ENCODE peak calls at places on chromosomes 4 and X, in ten cellular contexts. One of them, this sample, is unnamed.

GRCh38 chrX:134453631-134454030 is 6.3 kb upstream of the HPRT1 start:
- DNase-seq in activated CD8-positive, alpha-beta memory T cell treated with anti-CD3 and anti-CD28 coated beads, Interleukin-2, amount 10 ng/mL, durations not matched to agents 7 days and 5 days: no peak
- DNase-seq in H1: no peak
- DNase-seq in pulmonary artery endothelial cell: no peak
- DNase-seq in anterior cingulate cortex: no peak
- DNase-seq in NCI-H1694: no peak
- DNase-seq in GM12865: no peak
- DNase-seq in tibial nerve: no peak
- DNase-seq in glutamatergic neuron: no peak
- DNase-seq in EL: no peak
- DNase-seq in this sample: no peak

GRCh38 chrX:65643046-65643785 is 24.2 kb upstream of the MSN start:
- DNase-seq in H1: no peak
- DNase-seq in GM12865: no peak
- DNase-seq in anterior cingulate cortex: no peak
- DNase-seq in NCI-H1694: no peak
- DNase-seq in tibial nerve: no peak
- DNase-seq in activated CD8-positive, alpha-beta memory T cell treated with anti-CD3 and anti-CD28 coated beads, Interleukin-2, amount 10 ng/mL, durations not matched to agents 7 days and 5 days: no peak
- DNase-seq in EL: peak
- DNase-seq in pulmonary artery endothelial cell: no peak
- DNase-seq in glutamatergic neuron: no peak
- DNase-seq in this sample: no peak

GRCh38 chrX:13092455-13092941 is 48.1 kb upstream of the FAM9C start:
- DNase-seq in H1: no peak
- DNase-seq in activated CD8-positive, alpha-beta memory T cell treated with anti-CD3 and anti-CD28 coated beads, Interleukin-2, amount 10 ng/mL, durations not matched to agents 7 days and 5 days: peak
- DNase-seq in tibial nerve: no peak
- DNase-seq in anterior cingulate cortex: no peak
- DNase-seq in GM12865: peak
- DNase-seq in pulmonary artery endothelial cell: no peak
- DNase-seq in NCI-H1694: no peak
- DNase-seq in glutamatergic neuron: no peak
- DNase-seq in EL: no peak
- DNase-seq in this sample: no peak

GRCh38 chr4:5014007-5014682 is 5.1 kb downstream of the CYTL1 start:
- DNase-seq in pulmonary artery endothelial cell: no peak
- DNase-seq in EL: no peak
- DNase-seq in activated CD8-positive, alpha-beta memory T cell treated with anti-CD3 and anti-CD28 coated beads, Interleukin-2, amount 10 ng/mL, durations not matched to agents 7 days and 5 days: no peak
- DNase-seq in glutamatergic neuron: no peak
- DNase-seq in NCI-H1694: no peak
- DNase-seq in anterior cingulate cortex: no peak
- DNase-seq in tibial nerve: no peak
- DNase-seq in GM12865: no peak
- DNase-seq in H1: no peak
- DNase-seq in this sample: peak

GRCh38 chr4:81255524-81255923 is 40.5 kb upstream of the PRKG2 start:
- DNase-seq in EL: peak
- DNase-seq in anterior cingulate cortex: no peak
- DNase-seq in activated CD8-positive, alpha-beta memory T cell treated with anti-CD3 and anti-CD28 coated beads, Interleukin-2, amount 10 ng/mL, durations not matched to agents 7 days and 5 days: no peak
- DNase-seq in GM12865: no peak
- DNase-seq in H1: no peak
- DNase-seq in tibial nerve: no peak
- DNase-seq in pulmonary artery endothelial cell: no peak
- DNase-seq in NCI-H1694: no peak
- DNase-seq in glutamatergic neuron: no peak
- DNase-seq in this sample: no peak

GRCh38 chrX:72268601-72269365 is 8.3 kb downstream of the RPS4X start:
- DNase-seq in H1: no peak
- DNase-seq in glutamatergic neuron: no peak
- DNase-seq in GM12865: no peak
- DNase-seq in anterior cingulate cortex: peak
- DNase-seq in pulmonary artery endothelial cell: no peak
- DNase-seq in EL: peak
- DNase-seq in tibial nerve: no peak
- DNase-seq in NCI-H1694: no peak
- DNase-seq in activated CD8-positive, alpha-beta memory T cell treated with anti-CD3 and anti-CD28 coated beads, Interleukin-2, amount 10 ng/mL, durations not matched to agents 7 days and 5 days: no peak
- DNase-seq in this sample: no peak

GRCh38 chr4:36224969-36225903 is 19.1 kb downstream of the ARAP2 start:
- DNase-seq in GM12865: no peak
- DNase-seq in pulmonary artery endothelial cell: no peak
- DNase-seq in glutamatergic neuron: no peak
- DNase-seq in EL: no peak
- DNase-seq in activated CD8-positive, alpha-beta memory T cell treated with anti-CD3 and anti-CD28 coated beads, Interleukin-2, amount 10 ng/mL, durations not matched to agents 7 days and 5 days: no peak
- DNase-seq in NCI-H1694: no peak
- DNase-seq in tibial nerve: no peak
- DNase-seq in anterior cingulate cortex: peak
- DNase-seq in H1: no peak
- DNase-seq in this sample: no peak

GRCh38 chr4:78166582-78166981 is 109.5 kb downstream of the FRAS1 start:
- DNase-seq in activated CD8-positive, alpha-beta memory T cell treated with anti-CD3 and anti-CD28 coated beads, Interleukin-2, amount 10 ng/mL, durations not matched to agents 7 days and 5 days: no peak
- DNase-seq in pulmonary artery endothelial cell: no peak
- DNase-seq in EL: no peak
- DNase-seq in anterior cingulate cortex: no peak
- DNase-seq in H1: no peak
- DNase-seq in tibial nerve: no peak
- DNase-seq in NCI-H1694: no peak
- DNase-seq in GM12865: no peak
- DNase-seq in glutamatergic neuron: no peak
- DNase-seq in this sample: no peak

GRCh38 chrX:139762400-139763183 is 54.6 kb upstream of the MCF2 start:
- DNase-seq in anterior cingulate cortex: no peak
- DNase-seq in activated CD8-positive, alpha-beta memory T cell treated with anti-CD3 and anti-CD28 coated beads, Interleukin-2, amount 10 ng/mL, durations not matched to agents 7 days and 5 days: no peak
- DNase-seq in EL: no peak
- DNase-seq in pulmonary artery endothelial cell: no peak
- DNase-seq in GM12865: no peak
- DNase-seq in glutamatergic neuron: no peak
- DNase-seq in NCI-H1694: no peak
- DNase-seq in H1: no peak
- DNase-seq in tibial nerve: peak
- DNase-seq in this sample: no peak

GRCh38 chr4:82201805-82202636 is 171.8 kb downstream of the HNRNPD start:
- DNase-seq in activated CD8-positive, alpha-beta memory T cell treated with anti-CD3 and anti-CD28 coated beads, Interleukin-2, amount 10 ng/mL, durations not matched to agents 7 days and 5 days: peak
- DNase-seq in GM12865: peak
- DNase-seq in H1: peak
- DNase-seq in tibial nerve: no peak
- DNase-seq in EL: peak
- DNase-seq in anterior cingulate cortex: no peak
- DNase-seq in pulmonary artery endothelial cell: peak
- DNase-seq in glutamatergic neuron: peak
- DNase-seq in NCI-H1694: peak
- DNase-seq in this sample: no peak

GRCh38 chr4:165715989-165716388 is 157.0 kb upstream of the TLL1 start:
- DNase-seq in GM12865: no peak
- DNase-seq in H1: no peak
- DNase-seq in EL: no peak
- DNase-seq in anterior cingulate cortex: no peak
- DNase-seq in pulmonary artery endothelial cell: no peak
- DNase-seq in tibial nerve: no peak
- DNase-seq in NCI-H1694: no peak
- DNase-seq in activated CD8-positive, alpha-beta memory T cell treated with anti-CD3 and anti-CD28 coated beads, Interleukin-2, amount 10 ng/mL, durations not matched to agents 7 days and 5 days: no peak
- DNase-seq in glutamatergic neuron: no peak
- DNase-seq in this sample: no peak

GRCh38 chrX:31012509-31013025 is 59.3 kb downstream of the FTHL17 start:
- DNase-seq in EL: no peak
- DNase-seq in glutamatergic neuron: no peak
- DNase-seq in pulmonary artery endothelial cell: no peak
- DNase-seq in GM12865: no peak
- DNase-seq in activated CD8-positive, alpha-beta memory T cell treated with anti-CD3 and anti-CD28 coated beads, Interleukin-2, amount 10 ng/mL, durations not matched to agents 7 days and 5 days: no peak
- DNase-seq in tibial nerve: no peak
- DNase-seq in anterior cingulate cortex: no peak
- DNase-seq in NCI-H1694: no peak
- DNase-seq in H1: no peak
- DNase-seq in this sample: no peak

GRCh38 chrX:132561974-132562373 is 73.1 kb upstream of the MBNL3 start:
- DNase-seq in GM12865: no peak
- DNase-seq in NCI-H1694: no peak
- DNase-seq in pulmonary artery endothelial cell: no peak
- DNase-seq in EL: no peak
- DNase-seq in anterior cingulate cortex: no peak
- DNase-seq in glutamatergic neuron: no peak
- DNase-seq in tibial nerve: no peak
- DNase-seq in H1: no peak
- DNase-seq in activated CD8-positive, alpha-beta memory T cell treated with anti-CD3 and anti-CD28 coated beads, Interleukin-2, amount 10 ng/mL, durations not matched to agents 7 days and 5 days: no peak
- DNase-seq in this sample: no peak

GRCh38 chr4:53005808-53006207 is 143.7 kb downstream of the RASL11B start:
- DNase-seq in anterior cingulate cortex: no peak
- DNase-seq in GM12865: no peak
- DNase-seq in pulmonary artery endothelial cell: no peak
- DNase-seq in EL: no peak
- DNase-seq in glutamatergic neuron: no peak
- DNase-seq in H1: no peak
- DNase-seq in activated CD8-positive, alpha-beta memory T cell treated with anti-CD3 and anti-CD28 coated beads, Interleukin-2, amount 10 ng/mL, durations not matched to agents 7 days and 5 days: no peak
- DNase-seq in NCI-H1694: no peak
- DNase-seq in tibial nerve: no peak
- DNase-seq in this sample: no peak

GRCh38 chr4:123616970-123617392 is 220.4 kb downstream of the SPRY1 start:
- DNase-seq in tibial nerve: peak
- DNase-seq in pulmonary artery endothelial cell: peak
- DNase-seq in EL: no peak
- DNase-seq in GM12865: no peak
- DNase-seq in anterior cingulate cortex: peak
- DNase-seq in H1: no peak
- DNase-seq in glutamatergic neuron: no peak
- DNase-seq in activated CD8-positive, alpha-beta memory T cell treated with anti-CD3 and anti-CD28 coated beads, Interleukin-2, amount 10 ng/mL, durations not matched to agents 7 days and 5 days: peak
- DNase-seq in NCI-H1694: no peak
- DNase-seq in this sample: peak

GRCh38 chrX:69066966-69067525 is 98.2 kb downstream of the PJA1 start:
- DNase-seq in anterior cingulate cortex: no peak
- DNase-seq in pulmonary artery endothelial cell: no peak
- DNase-seq in GM12865: no peak
- DNase-seq in EL: no peak
- DNase-seq in H1: peak
- DNase-seq in NCI-H1694: no peak
- DNase-seq in tibial nerve: no peak
- DNase-seq in activated CD8-positive, alpha-beta memory T cell treated with anti-CD3 and anti-CD28 coated beads, Interleukin-2, amount 10 ng/mL, durations not matched to agents 7 days and 5 days: no peak
- DNase-seq in glutamatergic neuron: no peak
- DNase-seq in this sample: no peak

GRCh38 chr4:96293806-96294205 is 453.9 kb downstream of the PDHA2 start:
- DNase-seq in anterior cingulate cortex: no peak
- DNase-seq in activated CD8-positive, alpha-beta memory T cell treated with anti-CD3 and anti-CD28 coated beads, Interleukin-2, amount 10 ng/mL, durations not matched to agents 7 days and 5 days: no peak
- DNase-seq in NCI-H1694: no peak
- DNase-seq in EL: no peak
- DNase-seq in GM12865: no peak
- DNase-seq in pulmonary artery endothelial cell: no peak
- DNase-seq in H1: no peak
- DNase-seq in tibial nerve: no peak
- DNase-seq in glutamatergic neuron: no peak
- DNase-seq in this sample: no peak

GRCh38 chr4:1155314-1155713 is 17.1 kb downstream of the SPON2 start:
- DNase-seq in GM12865: no peak
- DNase-seq in tibial nerve: no peak
- DNase-seq in activated CD8-positive, alpha-beta memory T cell treated with anti-CD3 and anti-CD28 coated beads, Interleukin-2, amount 10 ng/mL, durations not matched to agents 7 days and 5 days: no peak
- DNase-seq in NCI-H1694: no peak
- DNase-seq in EL: no peak
- DNase-seq in anterior cingulate cortex: peak
- DNase-seq in H1: no peak
- DNase-seq in pulmonary artery endothelial cell: no peak
- DNase-seq in glutamatergic neuron: no peak
- DNase-seq in this sample: no peak

GRCh38 chr4:176339936-176340761 is 20.4 kb downstream of the SPCS3 start:
- DNase-seq in GM12865: no peak
- DNase-seq in H1: no peak
- DNase-seq in EL: no peak
- DNase-seq in tibial nerve: no peak
- DNase-seq in pulmonary artery endothelial cell: no peak
- DNase-seq in NCI-H1694: no peak
- DNase-seq in activated CD8-positive, alpha-beta memory T cell treated with anti-CD3 and anti-CD28 coated beads, Interleukin-2, amount 10 ng/mL, durations not matched to agents 7 days and 5 days: no peak
- DNase-seq in glutamatergic neuron: no peak
- DNase-seq in anterior cingulate cortex: no peak
- DNase-seq in this sample: no peak

GRCh38 chrX:154082396-154083133 is 15.0 kb downstream of the MECP2 start:
- DNase-seq in pulmonary artery endothelial cell: no peak
- DNase-seq in H1: no peak
- DNase-seq in anterior cingulate cortex: no peak
- DNase-seq in tibial nerve: no peak
- DNase-seq in GM12865: peak
- DNase-seq in activated CD8-positive, alpha-beta memory T cell treated with anti-CD3 and anti-CD28 coated beads, Interleukin-2, amount 10 ng/mL, durations not matched to agents 7 days and 5 days: no peak
- DNase-seq in EL: peak
- DNase-seq in NCI-H1694: no peak
- DNase-seq in glutamatergic neuron: no peak
- DNase-seq in this sample: no peak

GRCh38 chr4:41594439-41594838 is 56.5 kb downstream of the LIMCH1 start:
- DNase-seq in tibial nerve: peak
- DNase-seq in NCI-H1694: no peak
- DNase-seq in anterior cingulate cortex: peak
- DNase-seq in glutamatergic neuron: no peak
- DNase-seq in activated CD8-positive, alpha-beta memory T cell treated with anti-CD3 and anti-CD28 coated beads, Interleukin-2, amount 10 ng/mL, durations not matched to agents 7 days and 5 days: no peak
- DNase-seq in GM12865: no peak
- DNase-seq in EL: no peak
- DNase-seq in pulmonary artery endothelial cell: no peak
- DNase-seq in H1: no peak
- DNase-seq in this sample: no peak

GRCh38 chrX:7146703-7147430 is 645 bp upstream of the STS start:
- DNase-seq in H1: no peak
- DNase-seq in tibial nerve: peak
- DNase-seq in activated CD8-positive, alpha-beta memory T cell treated with anti-CD3 and anti-CD28 coated beads, Interleukin-2, amount 10 ng/mL, durations not matched to agents 7 days and 5 days: peak
- DNase-seq in glutamatergic neuron: no peak
- DNase-seq in EL: no peak
- DNase-seq in anterior cingulate cortex: no peak
- DNase-seq in pulmonary artery endothelial cell: no peak
- DNase-seq in GM12865: peak
- DNase-seq in NCI-H1694: no peak
- DNase-seq in this sample: peak

GRCh38 chr4:109764785-109765419 is 35.0 kb upstream of the PLA2G12A start:
- DNase-seq in anterior cingulate cortex: no peak
- DNase-seq in GM12865: no peak
- DNase-seq in NCI-H1694: no peak
- DNase-seq in glutamatergic neuron: no peak
- DNase-seq in H1: no peak
- DNase-seq in EL: no peak
- DNase-seq in tibial nerve: no peak
- DNase-seq in activated CD8-positive, alpha-beta memory T cell treated with anti-CD3 and anti-CD28 coated beads, Interleukin-2, amount 10 ng/mL, durations not matched to agents 7 days and 5 days: no peak
- DNase-seq in pulmonary artery endothelial cell: no peak
- DNase-seq in this sample: no peak

GRCh38 chr4:86302242-86302641 is 57.6 kb downstream of the MAPK10 start:
- DNase-seq in anterior cingulate cortex: peak
- DNase-seq in GM12865: peak
- DNase-seq in glutamatergic neuron: no peak
- DNase-seq in H1: no peak
- DNase-seq in NCI-H1694: no peak
- DNase-seq in EL: no peak
- DNase-seq in activated CD8-positive, alpha-beta memory T cell treated with anti-CD3 and anti-CD28 coated beads, Interleukin-2, amount 10 ng/mL, durations not matched to agents 7 days and 5 days: no peak
- DNase-seq in tibial nerve: no peak
- DNase-seq in pulmonary artery endothelial cell: peak
- DNase-seq in this sample: peak

GRCh38 chr4:185201983-185202962 is 1.5 kb downstream of the CFAP97 start:
- DNase-seq in GM12865: peak
- DNase-seq in tibial nerve: no peak
- DNase-seq in pulmonary artery endothelial cell: no peak
- DNase-seq in anterior cingulate cortex: no peak
- DNase-seq in EL: no peak
- DNase-seq in glutamatergic neuron: no peak
- DNase-seq in NCI-H1694: no peak
- DNase-seq in H1: no peak
- DNase-seq in activated CD8-positive, alpha-beta memory T cell treated with anti-CD3 and anti-CD28 coated beads, Interleukin-2, amount 10 ng/mL, durations not matched to agents 7 days and 5 days: peak
- DNase-seq in this sample: no peak

GRCh38 chr4:188307591-188307990 is 168.3 kb downstream of the TRIML1 start:
- DNase-seq in H1: no peak
- DNase-seq in GM12865: no peak
- DNase-seq in EL: no peak
- DNase-seq in anterior cingulate cortex: no peak
- DNase-seq in glutamatergic neuron: no peak
- DNase-seq in NCI-H1694: no peak
- DNase-seq in activated CD8-positive, alpha-beta memory T cell treated with anti-CD3 and anti-CD28 coated beads, Interleukin-2, amount 10 ng/mL, durations not matched to agents 7 days and 5 days: no peak
- DNase-seq in pulmonary artery endothelial cell: no peak
- DNase-seq in tibial nerve: no peak
- DNase-seq in this sample: no peak

GRCh38 chrX:71636438-71637252 is 18.3 kb upstream of the CXCR3 start:
- DNase-seq in NCI-H1694: no peak
- DNase-seq in tibial nerve: no peak
- DNase-seq in glutamatergic neuron: no peak
- DNase-seq in EL: no peak
- DNase-seq in activated CD8-positive, alpha-beta memory T cell treated with anti-CD3 and anti-CD28 coated beads, Interleukin-2, amount 10 ng/mL, durations not matched to agents 7 days and 5 days: no peak
- DNase-seq in pulmonary artery endothelial cell: no peak
- DNase-seq in anterior cingulate cortex: peak
- DNase-seq in GM12865: no peak
- DNase-seq in H1: no peak
- DNase-seq in this sample: no peak

GRCh38 chr4:185950891-185951290 is 118.1 kb upstream of the TLR3 start:
- DNase-seq in anterior cingulate cortex: no peak
- DNase-seq in H1: no peak
- DNase-seq in activated CD8-positive, alpha-beta memory T cell treated with anti-CD3 and anti-CD28 coated beads, Interleukin-2, amount 10 ng/mL, durations not matched to agents 7 days and 5 days: no peak
- DNase-seq in EL: peak
- DNase-seq in NCI-H1694: peak
- DNase-seq in glutamatergic neuron: no peak
- DNase-seq in tibial nerve: peak
- DNase-seq in GM12865: no peak
- DNase-seq in pulmonary artery endothelial cell: no peak
- DNase-seq in this sample: no peak